ENCODE peak calls at places on chromosome X, in ten cellular contexts. T is DND-41; O is right cardiac atrium; K is T-cell; X is activated CD8-positive, alpha-beta memory T cell treated with anti-CD3 and anti-CD28 coated beads, Interleukin-2, amount 10 ng/mL, durations not matched to agents 7 days and 5 days; H is upper lobe of right lung; M is gastrocnemius medialis; Y is stimulated activated memory B cell treated with anti-CD40 and anti-IgM and Interleukin-4, amounts not matched to agents 10 μg/mL and 1 μg/mL and 100 μg/mL, for 72 hours; S is Right ventricle myocardium inferior; P is aorta. W is an unnamed sample.

GRCh38 chrX:39853417-39853816 is 244.3 kb downstream of the BCOR start:
- ATAC-seq in T (no peak), O (no peak), K (no peak), X (no peak), H (no peak), M (no peak), Y (no peak), S (no peak), P (no peak), W (no peak)

GRCh38 chrX:40145001-40145631 is 47.4 kb upstream of the BCOR start:
- ATAC-seq in T (peak; percentile 16), O (no peak), K (no peak), X (no peak), H (peak; percentile 39), M (peak; percentile 20), Y (no peak), S (no peak), P (no peak), W (no peak)

GRCh38 chrX:53483838-53484420 is 49.8 kb upstream of the HSD17B10 start:
- ATAC-seq in T (no peak), O (no peak), K (no peak), X (no peak), H (no peak), M (no peak), Y (no peak), S (no peak), P (no peak), W (no peak)

GRCh38 chrX:1506916-1507315 is 30.1 kb downstream of the P2RY8 start:
- ATAC-seq in T (no peak), O (no peak), K (no peak), X (no peak), H (no peak), M (no peak), Y (no peak), S (no peak), P (no peak), W (no peak)

GRCh38 chrX:46770817-46771163 is 11.9 kb upstream of the SLC9A7 start:
- ATAC-seq in T (no peak), O (no peak), K (no peak), X (no peak), H (no peak), M (no peak), Y (no peak), S (no peak), P (no peak), W (no peak)

GRCh38 chrX:120358687-120359086 is 3.2 kb upstream of the ATP1B4 start:
- ATAC-seq in T (no peak), O (no peak), K (no peak), X (no peak), H (no peak), M (no peak), Y (no peak), S (no peak), P (no peak), W (peak; percentile 93)

GRCh38 chrX:15915959-15916703 is 61.5 kb upstream of the AP1S2 start:
- ATAC-seq in T (no peak), O (peak; percentile 64), K (no peak), X (no peak), H (peak; percentile 75), M (no peak), Y (no peak), S (peak; percentile 50), P (no peak), W (no peak)

GRCh38 chrX:107168712-107169111 is 37.5 kb downstream of the NUP62CL start:
- ATAC-seq in T (no peak), O (no peak), K (no peak), X (no peak), H (no peak), M (no peak), Y (no peak), S (no peak), P (no peak), W (no peak)

GRCh38 chrX:70470850-70471289 is 26.2 kb downstream of the DLG3 start:
- ATAC-seq in T (peak; percentile 67), O (no peak), K (no peak), X (peak; percentile 23), H (peak; percentile 61), M (no peak), Y (peak; percentile 58), S (no peak), P (no peak), W (no peak)

GRCh38 chrX:20352504-20352903 is 85.8 kb upstream of the RPS6KA3 start:
- ATAC-seq in T (no peak), O (no peak), K (no peak), X (peak; percentile 27), H (no peak), M (no peak), Y (no peak), S (no peak), P (no peak), W (peak; percentile 27)

GRCh38 chrX:12443534-12444098 is 305.3 kb downstream of the FRMPD4 start:
- ATAC-seq in T (no peak), O (no peak), K (no peak), X (no peak), H (no peak), M (no peak), Y (peak; percentile 88), S (no peak), P (no peak), W (no peak)

GRCh38 chrX:116781926-116782325 is 319.1 kb upstream of the CT83 start:
- ATAC-seq in T (no peak), O (no peak), K (no peak), X (no peak), H (no peak), M (no peak), Y (no peak), S (no peak), P (no peak), W (no peak)

GRCh38 chrX:1419545-1420355 is 27.8 kb upstream of the SLC25A6 start:
- ATAC-seq in T (peak; percentile 4), O (no peak), K (no peak), X (no peak), H (no peak), M (no peak), Y (no peak), S (no peak), P (no peak), W (no peak)

GRCh38 chrX:49627030-49627777 is 28.4 kb downstream of the GAGE1 start:
- ATAC-seq in T (no peak), O (peak; percentile 22), K (no peak), X (peak; percentile 39), H (peak; percentile 39), M (no peak), Y (no peak), S (no peak), P (no peak), W (no peak)

GRCh38 chrX:143632625-143633387 is 3.1 kb downstream of the SLITRK4 start:
- ATAC-seq in T (no peak), O (peak; percentile 65), K (no peak), X (no peak), H (peak; percentile 72), M (peak; percentile 52), Y (no peak), S (no peak), P (no peak), W (no peak)

GRCh38 chrX:78199851-78200250 is 60.4 kb upstream of the TAF9B start:
- ATAC-seq in T (peak; percentile 63), O (no peak), K (peak; percentile 72), X (no peak), H (peak; percentile 32), M (no peak), Y (no peak), S (no peak), P (no peak), W (no peak)

GRCh38 chrX:140712413-140713173 is 3.0 kb downstream of the LINC00632 start:
- ATAC-seq in T (no peak), O (peak; percentile 84), K (peak; percentile 27), X (no peak), H (peak; percentile 74), M (no peak), Y (no peak), S (peak; percentile 56), P (no peak), W (no peak)

GRCh38 chrX:110442631-110443030 is 84.0 kb downstream of the RTL9 start:
- ATAC-seq in T (peak; percentile 62), O (no peak), K (no peak), X (no peak), H (no peak), M (no peak), Y (no peak), S (no peak), P (no peak), W (no peak)

W was measured in activated CD4-positive, CD25-positive, alpha-beta regulatory T cell treated with anti-CD3 and anti-CD28 coated beads, Interleukin-2, amount 50 U/mL, for 24 hours.